ENCODE peak calls at places on chromosomes 11 and 22, in six cellular contexts. F is mucosa of descending colon; R is stimulated activated CD4-positive, alpha-beta T cell treated with anti-CD3 and anti-CD28 coated beads, Interleukin-12 subunit alpha, Interleukin-12 subunit beta, amount 100 ng/mL, for 24 hours; B is activated naive CD8-positive, alpha-beta T cell treated with anti-CD3 and anti-CD28 coated beads for 36 hours; J is GM23248; T is hypothalamus. D is an unnamed sample.

GRCh38 chr11:67353317-67354313 is at the start of gene POLD4:
- DNase-seq in T (peak), F (peak), J (peak), R (peak), B (peak), D (peak)

GRCh38 chr11:113907155-113907554 is 2.6 kb downstream of the HTR3B start:
- DNase-seq in R (no peak), J (no peak), F (no peak), B (no peak), T (no peak), D (no peak)

GRCh38 chr11:9169595-9170295 is 78.3 kb upstream of the SCUBE2 start:
- DNase-seq in B (no peak), T (no peak), F (no peak), R (no peak), J (peak), D (no peak)

GRCh38 chr11:64536997-64537396 is 54.0 kb upstream of the SLC22A12 start:
- DNase-seq in T (no peak), B (no peak), R (no peak), F (no peak), J (no peak), D (no peak)

GRCh38 chr22:49305215-49305965 is 522.3 kb downstream of the BRD1 start:
- DNase-seq in R (peak), J (peak), B (peak), T (peak), F (peak), D (peak)

GRCh38 chr11:17273668-17274321 is 2.7 kb upstream of the NUCB2 start:
- DNase-seq in J (peak), F (no peak), R (no peak), T (no peak), B (no peak), D (no peak)

GRCh38 chr22:31136711-31137110 is 3.6 kb downstream of the PLA2G3 start:
- DNase-seq in F (no peak), R (no peak), T (no peak), J (no peak), B (no peak), D (no peak)

GRCh38 chr11:109972939-109973338 is 120.3 kb upstream of the ZC3H12C start:
- DNase-seq in F (no peak), T (no peak), R (no peak), J (peak), B (no peak), D (no peak)

GRCh38 chr11:71095294-71095850 is 157.0 kb downstream of the SHANK2 start:
- DNase-seq in B (no peak), R (no peak), T (no peak), J (no peak), F (no peak), D (no peak)

GRCh38 chr22:37701121-37701786 is 4.4 kb downstream of the TRIOBP start:
- DNase-seq in J (peak), R (no peak), T (no peak), B (no peak), F (no peak), D (no peak)

GRCh38 chr11:68870470-68870869 is 28.8 kb upstream of the CPT1A start:
- DNase-seq in R (no peak), B (no peak), T (no peak), F (peak), J (peak), D (no peak)

GRCh38 chr11:119691020-119691666 is 37.9 kb downstream of the NECTIN1 start:
- DNase-seq in F (no peak), B (peak), R (no peak), J (no peak), T (no peak), D (no peak)

GRCh38 chr11:1863352-1864215 is 10.7 kb downstream of the LSP1 start:
- DNase-seq in F (peak), B (no peak), R (no peak), J (peak), T (peak), D (peak)

GRCh38 chr11:65436412-65437032 is 13.9 kb downstream of the NEAT1 start:
- DNase-seq in B (no peak), F (no peak), J (peak), T (no peak), R (no peak), D (no peak)

GRCh38 chr11:43515090-43515489 is 156.4 kb downstream of the TTC17 start:
- DNase-seq in F (no peak), T (peak), R (no peak), B (no peak), J (peak), D (peak)

GRCh38 chr11:17646451-17647145 is 72.8 kb upstream of the MYOD1 start:
- DNase-seq in T (no peak), J (no peak), B (no peak), F (no peak), R (no peak), D (no peak)

GRCh38 chr11:73012121-73012863 is 129.8 kb downstream of the FCHSD2 start:
- DNase-seq in R (no peak), B (no peak), T (no peak), J (peak), F (no peak), D (no peak)

GRCh38 chr11:1639102-1639620 is 9.6 kb downstream of the KRTAP5-5 start:
- DNase-seq in R (no peak), B (no peak), F (peak), J (no peak), T (no peak), D (no peak)

GRCh38 chr11:76561245-76561644 is 109.3 kb downstream of the LRRC32 start:
- DNase-seq in R (no peak), B (no peak), J (peak), T (no peak), F (no peak), D (no peak)

GRCh38 chr11:40879911-40880310 is 579.5 kb downstream of the LRRC4C start:
- DNase-seq in B (no peak), J (no peak), F (no peak), T (no peak), R (no peak), D (no peak)

GRCh38 chr11:313787-314547 is at the start of gene IFITM1:
- DNase-seq in R (no peak), B (peak), J (peak), T (no peak), F (peak), D (no peak)

GRCh38 chr11:117836077-117836960 is 11.8 kb upstream of the FXYD2 start:
- DNase-seq in B (no peak), F (no peak), J (no peak), T (no peak), R (no peak), D (peak)

GRCh38 chr22:41700105-41700358 is 729 bp downstream of the MEI1 start:
- DNase-seq in T (no peak), J (no peak), B (no peak), F (no peak), R (no peak), D (no peak)

GRCh38 chr11:82823635-82824614 is 76.3 kb downstream of the PRCP start:
- DNase-seq in F (no peak), R (no peak), B (no peak), J (no peak), T (no peak), D (no peak)

GRCh38 chr22:43970037-43970747 is 14.9 kb downstream of the SAMM50 start:
- DNase-seq in J (no peak), B (no peak), T (no peak), F (no peak), R (no peak), D (no peak)

GRCh38 chr11:128235958-128236357 is 351.4 kb downstream of the ETS1 start:
- DNase-seq in R (no peak), B (no peak), T (no peak), J (no peak), F (no peak), D (no peak)

GRCh38 chr22:39514373-39514973 is 5.9 kb upstream of the ATF4 start:
- DNase-seq in R (no peak), F (peak), T (no peak), J (peak), B (no peak), D (peak)

D was measured in dorsolateral prefrontal cortex.